ENCODE peak calls at places on chromosomes 16 and 17, in six cellular contexts. I, Q, S, L, W and Y are unnamed samples.

GRCh38 chr16:49910761-49911160 is 54.8 kb upstream of the ZNF423 start:
- DNase-seq in I (no peak), Q (no peak), S (no peak), L (no peak), W (peak), Y (no peak)

GRCh38 chr16:27208809-27209208 is 5.5 kb downstream of the KDM8 start:
- DNase-seq in I (no peak), Q (no peak), S (no peak), L (peak), W (no peak), Y (no peak)

GRCh38 chr17:60388742-60389141 is 3.2 kb downstream of the USP32 start:
- DNase-seq in I (no peak), Q (no peak), S (no peak), L (no peak), W (no peak), Y (no peak)

GRCh38 chr17:9217151-9218067 is 196.1 kb downstream of the NTN1 start:
- DNase-seq in I (no peak), Q (peak), S (no peak), L (peak), W (no peak), Y (peak)

GRCh38 chr16:77171750-77172635 is 19.0 kb upstream of the MON1B start:
- DNase-seq in I (peak), Q (peak), S (no peak), L (peak), W (no peak), Y (peak)

GRCh38 chr16:59543641-59544040 is 809.5 kb upstream of the GOT2 start:
- DNase-seq in I (no peak), Q (peak), S (no peak), L (peak), W (no peak), Y (no peak)

GRCh38 chr17:78343433-78344201 is 16.3 kb downstream of the SOCS3 start:
- DNase-seq in I (peak), Q (no peak), S (peak), L (no peak), W (no peak), Y (peak)

GRCh38 chr17:77916284-77916683 is 42.2 kb upstream of the TNRC6C start:
- DNase-seq in I (no peak), Q (no peak), S (no peak), L (no peak), W (peak), Y (no peak)

GRCh38 chr16:85563515-85564276 is 49.4 kb upstream of the GSE1 start:
- DNase-seq in I (no peak), Q (no peak), S (peak), L (no peak), W (peak), Y (no peak)

GRCh38 chr16:84806256-84806889 is 13.4 kb upstream of the CRISPLD2 start:
- DNase-seq in I (no peak), Q (no peak), S (no peak), L (peak), W (no peak), Y (peak)

GRCh38 chr16:84486551-84487235 is 17.8 kb downstream of the MEAK7 start:
- DNase-seq in I (no peak), Q (no peak), S (no peak), L (no peak), W (peak), Y (no peak)

GRCh38 chr17:14201595-14201994 is 35.1 kb downstream of the CDRT15 start:
- DNase-seq in I (peak), Q (no peak), S (no peak), L (no peak), W (no peak), Y (no peak)

GRCh38 chr17:15930426-15930825 is 14.5 kb upstream of the ADORA2B start:
- DNase-seq in I (no peak), Q (no peak), S (no peak), L (no peak), W (no peak), Y (no peak)

GRCh38 chr17:48198950-48199541 is 91.5 kb downstream of the SNX11 start:
- DNase-seq in I (no peak), Q (no peak), S (no peak), L (no peak), W (no peak), Y (no peak)

GRCh38 chr17:19346351-19347255 is 15.9 kb downstream of the B9D1 start:
- DNase-seq in I (no peak), Q (peak), S (no peak), L (peak), W (peak), Y (peak)

GRCh38 chr17:6544011-6544370 is 12.4 kb downstream of the PITPNM3 start:
- DNase-seq in I (no peak), Q (no peak), S (no peak), L (no peak), W (peak), Y (no peak)

GRCh38 chr16:31110106-31111034 is 2.2 kb downstream of the BCKDK start:
- DNase-seq in I (no peak), Q (no peak), S (no peak), L (no peak), W (no peak), Y (no peak)

GRCh38 chr17:76955191-76955590 is 87.0 kb downstream of the MGAT5B start:
- DNase-seq in I (no peak), Q (no peak), S (no peak), L (no peak), W (peak), Y (no peak)

GRCh38 chr16:55830658-55831294 is 2.1 kb downstream of the CES1 start:
- DNase-seq in I (no peak), Q (no peak), S (no peak), L (no peak), W (no peak), Y (no peak)

GRCh38 chr16:58459344-58460218 is 40.4 kb upstream of the NDRG4 start:
- DNase-seq in I (no peak), Q (peak), S (no peak), L (peak), W (no peak), Y (peak)

GRCh38 chr17:72719582-72720493 is 372.6 kb downstream of the SLC39A11 start:
- DNase-seq in I (peak), Q (no peak), S (no peak), L (peak), W (no peak), Y (no peak)

GRCh38 chr17:73952498-73953205 is 250.8 kb upstream of the RPL38 start:
- DNase-seq in I (peak), Q (no peak), S (no peak), L (no peak), W (peak), Y (no peak)

GRCh38 chr17:30950669-30951399 is 20.0 kb upstream of the RNF135 start:
- DNase-seq in I (no peak), Q (peak), S (peak), L (peak), W (no peak), Y (no peak)

GRCh38 chr16:8686031-8686621 is 11.7 kb downstream of the ABAT start:
- DNase-seq in I (no peak), Q (no peak), S (no peak), L (no peak), W (no peak), Y (peak)

GRCh38 chr17:1055751-1056645 is 59.1 kb downstream of the TIMM22 start:
- DNase-seq in I (peak), Q (peak), S (peak), L (peak), W (peak), Y (peak)

GRCh38 chr17:81189670-81190530 is 23.9 kb upstream of the AATK start:
- DNase-seq in I (no peak), Q (no peak), S (no peak), L (no peak), W (no peak), Y (no peak)

GRCh38 chr17:64411999-64412771 is 21.5 kb upstream of the PECAM1 start:
- DNase-seq in I (no peak), Q (no peak), S (peak), L (peak), W (no peak), Y (no peak)

GRCh38 chr16:19118938-19119431 is 5.2 kb downstream of the ITPRIPL2 start:
- DNase-seq in I (no peak), Q (peak), S (peak), L (peak), W (no peak), Y (peak)
- H3K4me3 ChIP-seq in I (peak), Q (peak), S (no peak), L (peak), W (no peak), Y (peak)

DNA sequence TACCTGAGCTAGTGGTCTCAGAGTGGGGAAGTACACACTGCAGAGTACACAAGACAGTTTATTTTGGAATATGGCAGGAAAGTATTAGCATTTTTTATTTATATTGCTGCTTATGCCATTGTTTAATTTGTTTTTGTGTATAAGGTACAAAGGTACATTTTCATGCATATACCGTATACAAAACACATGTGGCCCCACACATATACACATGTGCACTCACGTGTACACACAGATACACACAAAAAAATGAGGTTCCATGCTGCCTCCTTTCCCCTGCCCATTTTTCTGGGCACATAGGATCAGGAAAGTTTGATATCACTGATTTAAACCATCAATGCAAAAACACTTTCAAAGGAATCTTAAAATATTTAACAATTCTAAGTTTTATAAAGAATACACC is 12.9 kb downstream of the IGSF6 start:
- DNase-seq in I (no peak), Q (no peak), S (no peak), L (no peak), W (no peak), Y (no peak)
- H3K4me3 ChIP-seq in I (no peak), Q (no peak), S (no peak), L (no peak), W (no peak), Y (no peak)

GRCh38 chr17:51371732-51372151 is 111.4 kb downstream of the UTP18 start:
- DNase-seq in I (peak), Q (peak), S (no peak), L (peak), W (no peak), Y (peak)
- H3K4me3 ChIP-seq in I (no peak), Q (no peak), S (no peak), L (no peak), W (no peak), Y (no peak)

GRCh38 chr17:45950888-45951287 is 48.2 kb upstream of the STH start:
- DNase-seq in I (no peak), Q (no peak), S (no peak), L (no peak), W (no peak), Y (no peak)

GRCh38 chr17:45949755-45950320 is 49.2 kb upstream of the STH start:
- DNase-seq in I (no peak), Q (no peak), S (no peak), L (no peak), W (no peak), Y (no peak)

GRCh38 chr17:45948498-45948880 is 50.6 kb upstream of the STH start:
- DNase-seq in I (no peak), Q (no peak), S (no peak), L (peak), W (no peak), Y (no peak)

GRCh38 chr17:45946841-45947256 is 52.2 kb upstream of the STH start:
- DNase-seq in I (no peak), Q (no peak), S (no peak), L (no peak), W (no peak), Y (no peak)

GRCh38 chr17:45948881-45949624 is 50.0 kb upstream of the STH start:
- DNase-seq in I (peak), Q (peak), S (peak), L (peak), W (peak), Y (peak)
- H3K4me3 ChIP-seq in I (peak), Q (peak), S (no peak), L (no peak), W (no peak), Y (peak)

GRCh38 chr16:19753815-19754643 is 36.0 kb downstream of the IQCK start:
- DNase-seq in I (no peak), Q (no peak), S (no peak), L (peak), W (no peak), Y (peak)

GRCh38 chr16:19754644-19755036 is 36.6 kb downstream of the IQCK start:
- DNase-seq in I (no peak), Q (no peak), S (no peak), L (no peak), W (no peak), Y (peak)

GRCh38 chr16:19757762-19758595 is 39.9 kb downstream of the IQCK start:
- DNase-seq in I (no peak), Q (peak), S (no peak), L (peak), W (no peak), Y (no peak)

GRCh38 chr16:19757026-19757425 is 39.0 kb downstream of the IQCK start:
- DNase-seq in I (no peak), Q (peak), S (no peak), L (peak), W (no peak), Y (no peak)

GRCh38 chr16:19755268-19755667 is 37.2 kb downstream of the IQCK start:
- DNase-seq in I (no peak), Q (no peak), S (no peak), L (no peak), W (no peak), Y (no peak)
- H3K4me3 ChIP-seq in I (no peak), Q (no peak), S (no peak), L (no peak), W (no peak), Y (no peak)

DNA sequence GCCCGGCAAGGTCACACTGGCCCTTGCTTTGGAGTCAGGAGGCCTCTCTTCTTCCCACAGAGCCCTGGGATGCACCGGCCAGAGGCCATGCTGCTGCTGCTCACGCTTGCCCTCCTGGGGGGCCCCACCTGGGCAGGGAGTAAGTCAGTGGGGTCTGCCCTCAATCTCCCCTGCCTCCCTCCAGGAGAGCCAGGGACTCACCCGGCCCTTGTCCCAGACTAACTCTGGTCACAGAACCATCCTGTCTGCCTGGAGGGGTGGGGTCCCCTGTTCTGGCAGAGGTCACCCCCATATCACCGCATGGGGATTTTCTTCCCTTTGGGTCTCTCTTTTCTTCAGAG is 222 bp downstream of the ZG16B start:
- DNase-seq in I (no peak), Q (no peak), S (no peak), L (no peak), W (peak), Y (no peak)
- H3K4me3 ChIP-seq in I (no peak), Q (no peak), S (no peak), L (no peak), W (no peak), Y (no peak)

GRCh38 chr17:50218071-50218759 is 16.8 kb upstream of the COL1A1 start:
- DNase-seq in I (no peak), Q (no peak), S (no peak), L (no peak), W (no peak), Y (peak)
- H3K4me3 ChIP-seq in I (no peak), Q (no peak), S (no peak), L (no peak), W (no peak), Y (no peak)

GRCh38 chr16:67667434-67667816 is 811 bp downstream of the C16orf86 start:
- DNase-seq in I (no peak), Q (no peak), S (no peak), L (no peak), W (no peak), Y (no peak)
- H3K4me3 ChIP-seq in I (no peak), Q (no peak), S (no peak), L (no peak), W (no peak), Y (no peak)

DNA sequence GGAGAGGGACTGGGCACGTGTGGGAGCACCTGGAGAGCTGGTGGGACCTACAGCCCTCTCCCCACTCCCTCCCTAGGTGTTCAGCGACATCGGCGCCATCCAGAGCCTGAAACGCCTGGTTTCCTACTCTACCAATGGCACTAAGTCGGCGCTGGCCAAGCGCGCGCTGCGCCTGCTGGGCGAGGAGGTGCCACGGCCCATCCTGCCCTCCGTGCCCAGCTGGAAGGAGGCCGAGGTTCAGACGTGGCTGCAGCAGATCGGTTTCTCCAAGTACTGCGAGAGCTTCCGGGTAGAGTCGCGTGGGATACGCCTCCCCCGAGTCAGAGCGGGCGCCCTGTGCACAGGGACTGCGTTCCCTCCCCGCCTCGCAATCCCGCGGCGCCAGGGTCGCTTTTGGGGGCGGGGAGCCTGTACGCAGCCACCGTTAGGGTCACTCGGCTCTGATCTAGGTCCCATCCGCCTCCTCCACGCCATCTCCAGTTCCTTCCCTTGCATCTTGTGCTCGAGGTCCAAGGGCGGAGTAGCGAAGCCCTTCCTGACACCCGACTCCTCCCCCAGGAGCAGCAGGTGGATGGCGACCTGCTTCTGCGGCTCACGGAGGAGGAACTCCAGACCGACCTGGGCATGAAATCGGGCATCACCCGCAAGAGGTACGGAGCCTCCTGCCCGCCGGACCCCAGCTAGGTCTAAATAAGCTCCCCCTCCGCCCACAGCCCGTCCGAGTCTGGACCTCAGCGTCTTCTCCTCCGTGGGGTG is 13.0 kb downstream of the SARM1 start:
- DNase-seq in I (peak), Q (no peak), S (peak), L (no peak), W (peak), Y (peak)
- H3K4me3 ChIP-seq in I (peak), Q (no peak), S (peak), L (no peak), W (no peak), Y (peak)